ENCODE peak calls at places on chromosomes 2 and 18, in seven cellular contexts. One of them, this sample, is unnamed.

GRCh38 chr18:8717011-8717770 is 11.8 kb downstream of the MTCL1 start:
- DNase-seq in mammary epithelial cell: no peak
- DNase-seq in spleen: no peak
- DNase-seq in dorsolateral prefrontal cortex: no peak
- DNase-seq in psoas muscle: no peak
- DNase-seq in osteoblast: no peak
- DNase-seq in right lobe of liver: no peak
- DNase-seq in this sample: no peak

GRCh38 chr2:132521321-132521720 is 104.7 kb downstream of the GPR39 start:
- DNase-seq in mammary epithelial cell: peak; percentile 19
- DNase-seq in spleen: no peak
- DNase-seq in dorsolateral prefrontal cortex: no peak
- DNase-seq in psoas muscle: no peak
- DNase-seq in osteoblast: peak; percentile 63
- DNase-seq in right lobe of liver: no peak
- DNase-seq in this sample: no peak

GRCh38 chr2:40041983-40042382 is 262.9 kb upstream of the THUMPD2 start:
- DNase-seq in mammary epithelial cell: peak; percentile 34
- DNase-seq in spleen: no peak
- DNase-seq in dorsolateral prefrontal cortex: no peak
- DNase-seq in psoas muscle: no peak
- DNase-seq in osteoblast: peak; percentile 62
- DNase-seq in right lobe of liver: no peak
- DNase-seq in this sample: no peak

GRCh38 chr2:156586621-156587020 is 150.4 kb downstream of the GPD2 start:
- DNase-seq in mammary epithelial cell: no peak
- DNase-seq in spleen: no peak
- DNase-seq in dorsolateral prefrontal cortex: no peak
- DNase-seq in psoas muscle: no peak
- DNase-seq in osteoblast: no peak
- DNase-seq in right lobe of liver: no peak
- DNase-seq in this sample: no peak

GRCh38 chr2:241029599-241030332 is 31.3 kb downstream of the SNED1 start:
- DNase-seq in mammary epithelial cell: no peak
- DNase-seq in spleen: peak; percentile 71
- DNase-seq in dorsolateral prefrontal cortex: no peak
- DNase-seq in psoas muscle: no peak
- DNase-seq in osteoblast: no peak
- DNase-seq in right lobe of liver: no peak
- DNase-seq in this sample: no peak

GRCh38 chr2:11702946-11703345 is 33.0 kb upstream of the NTSR2 start:
- DNase-seq in mammary epithelial cell: no peak
- DNase-seq in spleen: no peak
- DNase-seq in dorsolateral prefrontal cortex: no peak
- DNase-seq in psoas muscle: no peak
- DNase-seq in osteoblast: no peak
- DNase-seq in right lobe of liver: no peak
- DNase-seq in this sample: no peak

GRCh38 chr2:161369311-161369710 is 46.8 kb upstream of the TBR1 start:
- DNase-seq in mammary epithelial cell: no peak
- DNase-seq in spleen: no peak
- DNase-seq in dorsolateral prefrontal cortex: no peak
- DNase-seq in psoas muscle: no peak
- DNase-seq in osteoblast: no peak
- DNase-seq in right lobe of liver: no peak
- DNase-seq in this sample: no peak

GRCh38 chr2:71872466-71873051 is 275.1 kb downstream of the CYP26B1 start:
- DNase-seq in mammary epithelial cell: no peak
- DNase-seq in spleen: no peak
- DNase-seq in dorsolateral prefrontal cortex: no peak
- DNase-seq in psoas muscle: no peak
- DNase-seq in osteoblast: peak; percentile 53
- DNase-seq in right lobe of liver: no peak
- DNase-seq in this sample: no peak

GRCh38 chr2:137192366-137193315 is 427.3 kb downstream of the THSD7B start:
- DNase-seq in mammary epithelial cell: no peak
- DNase-seq in spleen: no peak
- DNase-seq in dorsolateral prefrontal cortex: no peak
- DNase-seq in psoas muscle: no peak
- DNase-seq in osteoblast: no peak
- DNase-seq in right lobe of liver: no peak
- DNase-seq in this sample: no peak

GRCh38 chr2:223590964-223591363 is 11.2 kb downstream of the SCG2 start:
- DNase-seq in mammary epithelial cell: peak; percentile 11
- DNase-seq in spleen: no peak
- DNase-seq in dorsolateral prefrontal cortex: no peak
- DNase-seq in psoas muscle: no peak
- DNase-seq in osteoblast: no peak
- DNase-seq in right lobe of liver: no peak
- DNase-seq in this sample: no peak

GRCh38 chr2:161228511-161229240 is 68.4 kb downstream of the TANK start:
- DNase-seq in mammary epithelial cell: peak; percentile 9
- DNase-seq in spleen: no peak
- DNase-seq in dorsolateral prefrontal cortex: no peak
- DNase-seq in psoas muscle: no peak
- DNase-seq in osteoblast: no peak
- DNase-seq in right lobe of liver: no peak
- DNase-seq in this sample: no peak

DNA sequence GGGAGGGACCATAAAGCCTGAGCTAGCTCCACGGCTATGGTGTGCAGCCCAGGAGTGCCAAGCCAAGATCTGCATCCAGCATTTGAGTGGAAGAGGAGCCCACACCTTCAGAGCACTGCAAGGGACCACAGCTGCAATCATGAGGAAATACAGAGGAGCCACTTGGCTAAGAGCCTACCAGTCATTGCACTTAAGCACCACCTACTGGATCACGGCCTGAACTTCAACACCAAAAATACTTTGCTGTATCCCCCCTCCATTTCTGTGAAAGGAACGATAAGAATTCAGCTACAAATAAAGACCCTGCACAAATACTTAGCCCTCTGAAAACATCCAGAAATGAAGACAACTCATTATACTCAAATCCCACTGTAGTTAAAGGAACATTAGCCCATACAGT is 545.3 kb downstream of the TSN start:
- DNase-seq in mammary epithelial cell: peak; percentile 6
- DNase-seq in spleen: no peak
- DNase-seq in dorsolateral prefrontal cortex: no peak
- DNase-seq in psoas muscle: no peak
- DNase-seq in osteoblast: no peak
- DNase-seq in right lobe of liver: no peak
- DNase-seq in this sample: no peak
- TF ChIP-seq CTCF in mammary epithelial cell: no peak
- TF ChIP-seq CTCF in spleen: no peak
- TF ChIP-seq CTCF in dorsolateral prefrontal cortex: no peak
- TF ChIP-seq CTCF in psoas muscle: no peak
- TF ChIP-seq CTCF in osteoblast: no peak
- TF ChIP-seq CTCF in right lobe of liver: no peak
- TF ChIP-seq CTCF in this sample: no peak

GRCh38 chr2:120397362-120397811 is 51.5 kb downstream of the INHBB start:
- DNase-seq in mammary epithelial cell: no peak
- DNase-seq in spleen: no peak
- DNase-seq in dorsolateral prefrontal cortex: no peak
- DNase-seq in psoas muscle: no peak
- DNase-seq in osteoblast: peak; percentile 68
- DNase-seq in right lobe of liver: no peak
- DNase-seq in this sample: no peak
- H3K27me3 ChIP-seq in mammary epithelial cell: no peaks in the 10 kb centered on the region
- H3K27me3 ChIP-seq in spleen: peaks cover 13% of the 10 kb centered on the region
- H3K27me3 ChIP-seq in dorsolateral prefrontal cortex: no peaks in the 10 kb centered on the region
- H3K27me3 ChIP-seq in psoas muscle: no peaks in the 10 kb centered on the region
- H3K27me3 ChIP-seq in osteoblast: peaks cover 10% of the 10 kb centered on the region
- H3K27me3 ChIP-seq in right lobe of liver: no peaks in the 10 kb centered on the region
- H3K27me3 ChIP-seq in this sample: no peaks in the 10 kb centered on the region

DNA sequence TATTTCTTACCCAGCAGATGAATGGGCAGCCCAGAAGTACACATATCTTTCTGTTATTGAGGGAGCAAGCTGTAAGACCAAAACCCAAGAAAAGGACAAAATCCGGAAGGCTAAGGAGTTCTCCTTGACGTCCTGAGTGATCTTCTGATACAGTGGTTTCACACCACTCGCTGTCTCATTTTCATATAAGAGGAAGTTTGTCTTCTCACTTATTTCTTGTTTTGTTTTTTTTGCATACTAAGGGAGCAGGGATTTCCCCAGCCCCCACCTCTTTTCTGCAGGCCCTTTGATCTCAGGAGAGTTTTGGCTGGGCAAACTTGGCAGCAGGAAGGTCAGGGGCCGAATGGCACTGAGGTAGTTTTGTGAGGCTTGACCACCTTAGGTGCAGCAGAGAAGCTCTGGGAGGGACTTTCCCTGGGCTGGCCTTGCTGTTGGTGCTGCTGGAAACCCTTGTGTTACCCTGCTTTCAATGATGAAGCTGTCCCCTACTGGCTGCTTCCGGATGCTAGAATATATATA is 13.3 kb downstream of the CHRNA1 start:
- DNase-seq in mammary epithelial cell: no peak
- DNase-seq in spleen: peak; percentile 71
- DNase-seq in dorsolateral prefrontal cortex: no peak
- DNase-seq in psoas muscle: no peak
- DNase-seq in osteoblast: no peak
- DNase-seq in right lobe of liver: no peak
- DNase-seq in this sample: no peak
- TF ChIP-seq CTCF in mammary epithelial cell: no peak
- TF ChIP-seq CTCF in spleen: no peak
- TF ChIP-seq CTCF in dorsolateral prefrontal cortex: no peak
- TF ChIP-seq CTCF in psoas muscle: no peak
- TF ChIP-seq CTCF in osteoblast: no peak
- TF ChIP-seq CTCF in right lobe of liver: no peak
- TF ChIP-seq CTCF in this sample: no peak

GRCh38 chr18:26579941-26580618 is 31.7 kb upstream of the KCTD1 start:
- DNase-seq in mammary epithelial cell: peak; percentile 92
- DNase-seq in spleen: no peak
- DNase-seq in dorsolateral prefrontal cortex: no peak
- DNase-seq in psoas muscle: no peak
- DNase-seq in osteoblast: no peak
- DNase-seq in right lobe of liver: peak; percentile 62
- DNase-seq in this sample: no peak

GRCh38 chr18:26574958-26575864 is 26.9 kb upstream of the KCTD1 start:
- DNase-seq in mammary epithelial cell: peak; percentile 79
- DNase-seq in spleen: peak; percentile 79
- DNase-seq in dorsolateral prefrontal cortex: peak; percentile 63
- DNase-seq in psoas muscle: peak; percentile 36
- DNase-seq in osteoblast: peak; percentile 17
- DNase-seq in right lobe of liver: peak; percentile 57
- DNase-seq in this sample: peak; percentile 27

DNA sequence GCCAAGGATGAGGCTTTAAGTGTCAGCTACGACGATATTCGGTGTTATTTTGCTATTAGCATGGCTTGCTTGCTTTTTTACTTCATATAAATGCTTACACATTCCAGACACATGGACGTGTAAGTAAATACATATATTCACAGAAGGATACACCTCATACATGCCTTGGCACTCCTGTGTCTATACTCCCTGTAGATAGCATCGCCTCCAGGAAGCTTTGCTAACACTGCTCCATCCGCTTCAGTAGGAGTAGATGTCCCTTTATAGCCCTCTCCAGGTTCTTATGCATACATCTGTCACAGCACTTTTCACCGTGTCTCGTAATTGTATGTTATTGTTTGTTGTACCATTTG is 27.5 kb upstream of the KCTD1 start:
- DNase-seq in mammary epithelial cell: no peak
- DNase-seq in spleen: no peak
- DNase-seq in dorsolateral prefrontal cortex: no peak
- DNase-seq in psoas muscle: no peak
- DNase-seq in osteoblast: no peak
- DNase-seq in right lobe of liver: no peak
- DNase-seq in this sample: no peak
- H3K27me3 ChIP-seq in mammary epithelial cell: no peaks in the 10 kb centered on the region
- H3K27me3 ChIP-seq in spleen: peaks cover 54% of the 10 kb centered on the region
- H3K27me3 ChIP-seq in dorsolateral prefrontal cortex: no peaks in the 10 kb centered on the region
- H3K27me3 ChIP-seq in psoas muscle: no peaks in the 10 kb centered on the region
- H3K27me3 ChIP-seq in osteoblast: peaks cover 31% of the 10 kb centered on the region
- H3K27me3 ChIP-seq in right lobe of liver: no peaks in the 10 kb centered on the region
- H3K27me3 ChIP-seq in this sample: no peaks in the 10 kb centered on the region

GRCh38 chr2:52717836-52718235 is 1049.8 kb upstream of the CHAC2 start:
- DNase-seq in mammary epithelial cell: no peak
- DNase-seq in spleen: no peak
- DNase-seq in dorsolateral prefrontal cortex: no peak
- DNase-seq in psoas muscle: no peak
- DNase-seq in osteoblast: no peak
- DNase-seq in right lobe of liver: no peak
- DNase-seq in this sample: no peak
- TF ChIP-seq CTCF in mammary epithelial cell: no peak
- TF ChIP-seq CTCF in spleen: no peak
- TF ChIP-seq CTCF in dorsolateral prefrontal cortex: no peak
- TF ChIP-seq CTCF in psoas muscle: no peak
- TF ChIP-seq CTCF in osteoblast: no peak
- TF ChIP-seq CTCF in right lobe of liver: no peak
- TF ChIP-seq CTCF in this sample: no peak

GRCh38 chr18:500230-500555 is 308 bp downstream of the COLEC12 start:
- DNase-seq in mammary epithelial cell: peak; percentile 11
- DNase-seq in spleen: no peak
- DNase-seq in dorsolateral prefrontal cortex: no peak
- DNase-seq in psoas muscle: peak; percentile 33
- DNase-seq in osteoblast: peak; percentile 65
- DNase-seq in right lobe of liver: no peak
- DNase-seq in this sample: no peak
- H3K27me3 ChIP-seq in mammary epithelial cell: peaks cover 25% of the 10 kb centered on the region
- H3K27me3 ChIP-seq in spleen: peaks cover 45% of the 10 kb centered on the region
- H3K27me3 ChIP-seq in dorsolateral prefrontal cortex: peaks cover 5% of the 10 kb centered on the region
- H3K27me3 ChIP-seq in psoas muscle: no peaks in the 10 kb centered on the region
- H3K27me3 ChIP-seq in osteoblast: peaks cover 13% of the 10 kb centered on the region
- H3K27me3 ChIP-seq in right lobe of liver: no peaks in the 10 kb centered on the region
- H3K27me3 ChIP-seq in this sample: no peaks in the 10 kb centered on the region

GRCh38 chr2:236348279-236348678 is 84.1 kb upstream of the ASB18 start:
- DNase-seq in mammary epithelial cell: no peak
- DNase-seq in spleen: no peak
- DNase-seq in dorsolateral prefrontal cortex: no peak
- DNase-seq in psoas muscle: no peak
- DNase-seq in osteoblast: no peak
- DNase-seq in right lobe of liver: no peak
- DNase-seq in this sample: no peak
- TF ChIP-seq CTCF in mammary epithelial cell: no peak
- TF ChIP-seq CTCF in spleen: no peak
- TF ChIP-seq CTCF in dorsolateral prefrontal cortex: no peak
- TF ChIP-seq CTCF in psoas muscle: no peak
- TF ChIP-seq CTCF in osteoblast: no peak
- TF ChIP-seq CTCF in right lobe of liver: no peak
- TF ChIP-seq CTCF in this sample: no peak

DNA sequence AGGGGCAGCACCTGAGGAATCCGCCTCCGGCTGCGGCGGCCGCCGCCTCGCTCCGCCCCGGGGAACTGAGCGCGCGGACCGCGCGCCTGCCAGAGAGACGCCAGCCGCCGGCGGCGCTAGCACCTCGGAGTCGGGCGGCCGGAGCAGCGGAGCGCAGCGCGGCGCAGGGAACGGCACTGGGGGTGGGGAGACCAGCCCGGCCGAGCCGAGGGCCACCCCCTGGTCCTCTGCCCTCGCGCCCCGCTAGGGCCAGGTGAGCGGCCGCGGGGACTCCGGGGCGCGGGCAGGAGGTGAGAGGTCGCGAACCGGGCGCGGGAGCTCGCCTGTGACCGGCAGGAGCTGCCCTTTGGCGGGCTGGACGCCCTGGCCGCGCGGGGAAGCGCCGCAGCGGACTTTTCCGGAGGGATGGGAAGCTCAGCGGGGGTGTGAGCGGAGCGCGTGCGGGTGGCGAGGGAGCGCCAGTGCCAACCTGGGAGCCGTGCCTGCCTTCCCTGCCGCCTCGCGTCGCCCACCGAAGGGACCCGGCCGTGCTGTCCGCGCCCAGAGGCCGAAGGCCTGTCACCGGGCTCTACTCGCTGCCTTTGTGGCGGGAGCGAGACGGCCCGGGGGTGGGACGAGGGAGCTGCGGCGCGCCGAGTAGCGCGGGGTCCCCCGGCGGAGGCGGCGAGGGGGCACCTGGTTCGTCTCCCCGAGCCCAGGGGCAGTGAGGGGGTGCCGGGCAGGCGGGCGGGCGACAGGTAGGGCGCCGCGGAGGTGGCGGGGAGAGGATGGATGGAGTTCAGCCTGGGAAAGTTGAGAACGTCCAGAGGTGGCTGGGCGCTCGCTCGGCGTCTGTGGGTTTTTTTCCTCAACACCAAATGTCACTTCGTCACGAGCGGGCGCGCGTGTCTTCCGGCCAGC is at the start of gene GREB1L:
- DNase-seq in mammary epithelial cell: peak; percentile 76
- DNase-seq in spleen: no peak
- DNase-seq in dorsolateral prefrontal cortex: peak; percentile 42
- DNase-seq in psoas muscle: peak; percentile 61
- DNase-seq in osteoblast: peak; percentile 90
- DNase-seq in right lobe of liver: peak; percentile 84
- DNase-seq in this sample: peak; percentile 91
- H3K27me3 ChIP-seq in mammary epithelial cell: peaks cover 19% of the 10 kb centered on the region
- H3K27me3 ChIP-seq in spleen: peaks cover 70% of the 10 kb centered on the region
- H3K27me3 ChIP-seq in dorsolateral prefrontal cortex: peaks cover 6% of the 10 kb centered on the region
- H3K27me3 ChIP-seq in psoas muscle: peaks cover 5% of the 10 kb centered on the region
- H3K27me3 ChIP-seq in osteoblast: peaks cover 65% of the 10 kb centered on the region
- H3K27me3 ChIP-seq in right lobe of liver: no peaks in the 10 kb centered on the region
- H3K27me3 ChIP-seq in this sample: no peaks in the 10 kb centered on the region